ENCODE peak calls at places on chromosomes 3 and 15, in nine cellular contexts. D, Z, B, P, K, X, M, I and V are unnamed samples.
A peak's percentile ranks its signal among the peaks of the same experiment; 100 is the strongest.

GRCh38 chr3:132870596-132870995 is 148.4 kb upstream of the NPHP3 start:
- DNase-seq in D (no peak), P (no peak), M (no peak), K (no peak), I (no peak), Z (no peak), X (peak; percentile 52), B (no peak), V (no peak)

GRCh38 chr15:65752151-65752700 is 39.9 kb downstream of the DENND4A start:
- DNase-seq in B (no peak), K (no peak), D (no peak), I (no peak), P (no peak), Z (no peak), M (no peak), X (no peak), V (no peak)

GRCh38 chr3:27632431-27633223 is 89.5 kb downstream of the EOMES start:
- DNase-seq in P (peak; percentile 26), M (peak; percentile 67), Z (peak; percentile 29), X (peak; percentile 65), I (peak; percentile 19), D (peak; percentile 54), K (peak; percentile 40), B (peak; percentile 81), V (no peak)

GRCh38 chr3:52541050-52541449 is 4.6 kb downstream of the UQCC5 start:
- DNase-seq in D (no peak), M (no peak), I (no peak), B (no peak), Z (no peak), X (no peak), P (no peak), K (no peak), V (no peak)

GRCh38 chr15:74821091-74821789 is 5.2 kb upstream of the CPLX3 start:
- DNase-seq in Z (no peak), K (no peak), X (no peak), P (no peak), M (no peak), D (no peak), B (peak; percentile 87), I (no peak), V (no peak)

GRCh38 chr15:51699373-51699772 is 18.1 kb downstream of the SCG3 start:
- DNase-seq in B (no peak), K (no peak), Z (no peak), D (no peak), X (no peak), M (no peak), I (no peak), P (no peak), V (no peak)

GRCh38 chr3:112327371-112327951 is 5.5 kb upstream of the CD200 start:
- DNase-seq in B (peak; percentile 85), K (no peak), D (no peak), I (no peak), X (peak; percentile 67), M (no peak), Z (peak; percentile 88), P (peak; percentile 21), V (peak; percentile 36)

GRCh38 chr3:133230191-133230590 is 169.7 kb upstream of the BFSP2 start:
- DNase-seq in D (no peak), P (no peak), K (no peak), X (no peak), M (peak; percentile 23), Z (no peak), B (no peak), I (no peak), V (no peak)

GRCh38 chr3:171548918-171549317 is 88.7 kb upstream of the TNIK start:
- DNase-seq in P (no peak), K (no peak), D (no peak), X (no peak), B (no peak), I (no peak), Z (peak; percentile 91), M (no peak), V (no peak)

GRCh38 chr3:51940648-51941421 is 869 bp downstream of the RRP9 start:
- DNase-seq in M (no peak), P (no peak), X (no peak), B (peak; percentile 4), I (no peak), Z (no peak), K (no peak), D (no peak), V (no peak)

GRCh38 chr3:66487475-66487874 is 13.3 kb downstream of the LRIG1 start:
- DNase-seq in I (no peak), M (no peak), K (no peak), D (no peak), P (no peak), B (no peak), X (no peak), Z (no peak), V (no peak)

GRCh38 chr15:86021281-86022264 is 58.1 kb upstream of the AGBL1 start:
- DNase-seq in P (no peak), M (no peak), K (peak; percentile 25), Z (no peak), D (peak; percentile 25), B (no peak), I (no peak), X (no peak), V (no peak)

GRCh38 chr15:82043726-82044372 is 2.0 kb downstream of the MEX3B start:
- DNase-seq in D (no peak), M (peak; percentile 37), I (no peak), K (no peak), Z (no peak), B (peak; percentile 11), X (no peak), P (no peak), V (no peak)

GRCh38 chr3:98994128-98994762 is 92.8 kb upstream of the DCBLD2 start:
- DNase-seq in P (peak; percentile 49), M (no peak), I (no peak), X (peak; percentile 9), D (no peak), K (no peak), Z (peak; percentile 66), B (peak; percentile 60), V (peak; percentile 35)

GRCh38 chr3:29331830-29332637 is 51.2 kb downstream of the RBMS3 start:
- DNase-seq in P (no peak), I (no peak), M (no peak), K (no peak), B (no peak), D (no peak), Z (peak; percentile 37), X (no peak), V (no peak)

GRCh38 chr3:179528786-179529185 is 33.9 kb upstream of the ACTL6A start:
- DNase-seq in X (no peak), Z (peak; percentile 36), P (no peak), D (no peak), B (no peak), I (no peak), M (no peak), K (no peak), V (no peak)